ENCODE peak calls at places on chromosome 4, in four cellular contexts. I is transverse colon, Q is suprapubic skin, V is stomach. N is an unnamed sample.

GRCh38 chr4:168923526-168924194 is 86.4 kb downstream of the CBR4 start:
- DNase-seq in Q (no peak), I (peak; percentile 54), V (peak; percentile 55), N (peak; percentile 86)

GRCh38 chr4:73446336-73446938 is 10.4 kb downstream of the AFP start:
- DNase-seq in Q (no peak), I (no peak), V (no peak), N (peak; percentile 16)

GRCh38 chr4:144582975-144583374 is 63.0 kb upstream of the HHIP start:
- DNase-seq in Q (no peak), V (no peak), I (no peak), N (no peak)

GRCh38 chr4:3642056-3642630 is 109.9 kb upstream of the LRPAP1 start:
- DNase-seq in I (no peak), Q (no peak), V (no peak), N (no peak)

GRCh38 chr4:168766537-168767316 is 243.3 kb downstream of the CBR4 start:
- DNase-seq in Q (no peak), V (no peak), I (no peak), N (no peak)

GRCh38 chr4:20249333-20249732 is 2.4 kb upstream of the SLIT2 start:
- DNase-seq in I (no peak), V (no peak), Q (no peak), N (no peak)

GRCh38 chr4:74555231-74555630 is 110.3 kb downstream of the AREG start:
- DNase-seq in Q (no peak), V (no peak), I (no peak), N (no peak)

GRCh38 chr4:186500721-186501304 is 54.6 kb downstream of the MTNR1A start:
- DNase-seq in I (no peak), Q (no peak), V (no peak), N (no peak)

GRCh38 chr4:150664935-150665334 is 83.0 kb downstream of the MAB21L2 start:
- DNase-seq in V (no peak), Q (no peak), I (no peak), N (no peak)

GRCh38 chr4:110982486-110982885 is 359.6 kb upstream of the PITX2 start:
- DNase-seq in I (no peak), Q (no peak), V (no peak), N (no peak)

GRCh38 chr4:637536-637935 is 12.2 kb downstream of the PDE6B start:
- DNase-seq in I (no peak), Q (no peak), V (no peak), N (no peak)

GRCh38 chr4:186700746-186701145 is 22.9 kb downstream of the FAT1 start:
- DNase-seq in V (no peak), Q (peak; percentile 91), I (no peak), N (peak; percentile 73)

GRCh38 chr4:24775209-24775608 is 20.2 kb upstream of the SOD3 start:
- DNase-seq in I (no peak), Q (no peak), V (no peak), N (no peak)

GRCh38 chr4:54902976-54903375 is 222.4 kb downstream of the KDR start:
- DNase-seq in Q (no peak), I (no peak), V (no peak), N (no peak)

GRCh38 chr4:80128941-80129340 is 55.9 kb upstream of the ANTXR2 start:
- DNase-seq in V (no peak), Q (no peak), I (no peak), N (no peak)

GRCh38 chr4:67922697-67923096 is 38.9 kb upstream of the TMPRSS11D start:
- DNase-seq in V (no peak), I (no peak), Q (no peak), N (no peak)

GRCh38 chr4:90357117-90357710 is 230.0 kb downstream of the CCSER1 start:
- DNase-seq in Q (no peak), I (no peak), V (no peak), N (no peak)

GRCh38 chr4:176879370-176880116 is 86.8 kb upstream of the VEGFC start:
- DNase-seq in Q (no peak), I (no peak), V (no peak), N (no peak)

GRCh38 chr4:25842229-25842840 is 20.5 kb downstream of the SEL1L3 start:
- DNase-seq in Q (no peak), V (no peak), I (peak; percentile 36), N (no peak)

GRCh38 chr4:143441678-143442077 is 71.8 kb upstream of the SMARCA5 start:
- DNase-seq in Q (no peak), I (no peak), V (no peak), N (no peak)

GRCh38 chr4:39435875-39436563 is 22.7 kb downstream of the RPL9 start:
- DNase-seq in I (no peak), Q (no peak), V (no peak), N (no peak)

GRCh38 chr4:124189545-124189944 is 523.0 kb downstream of the ANKRD50 start:
- DNase-seq in V (no peak), I (no peak), Q (no peak), N (no peak)

GRCh38 chr4:35541146-35541887 is 703.0 kb downstream of the ARAP2 start:
- DNase-seq in I (no peak), Q (no peak), V (no peak), N (no peak)

GRCh38 chr4:162803378-162803777 is 363.3 kb downstream of the NAF1 start:
- DNase-seq in Q (no peak), I (no peak), V (no peak), N (no peak)

GRCh38 chr4:48342559-48342878 is 1.2 kb downstream of the SLAIN2 start:
- DNase-seq in V (no peak), I (no peak), Q (no peak), N (no peak)

GRCh38 chr4:121484633-121485032 is 103.8 kb upstream of the QRFPR start:
- DNase-seq in V (peak; percentile 45), I (no peak), Q (no peak), N (no peak)

GRCh38 chr4:86233681-86234080 is 126.2 kb downstream of the MAPK10 start:
- DNase-seq in I (no peak), V (no peak), Q (no peak), N (no peak)

GRCh38 chr4:30616943-30617646 is 103.1 kb upstream of the PCDH7 start:
- DNase-seq in Q (no peak), V (no peak), I (no peak), N (no peak)

GRCh38 chr4:147768113-147768512 is 36.2 kb downstream of the ARHGAP10 start:
- DNase-seq in Q (no peak), I (peak; percentile 35), V (no peak), N (no peak)

GRCh38 chr4:109094061-109094460 is 208.4 kb downstream of the COL25A1 start:
- DNase-seq in V (no peak), Q (no peak), I (no peak), N (no peak)

GRCh38 chr4:64497526-64497925 is 88.3 kb upstream of the TECRL start:
- DNase-seq in V (no peak), I (no peak), Q (no peak), N (no peak)

GRCh38 chr4:91228659-91229058 is 1075.1 kb upstream of the GRID2 start:
- DNase-seq in I (no peak), Q (no peak), V (no peak), N (no peak)

GRCh38 chr4:174037049-174037448 is 246.4 kb downstream of the FBXO8 start:
- DNase-seq in I (no peak), V (no peak), Q (no peak), N (no peak)

GRCh38 chr4:88573286-88573994 is 18.8 kb upstream of the HERC3 start:
- DNase-seq in Q (no peak), V (no peak), I (no peak), N (no peak)

GRCh38 chr4:37748546-37748945 is 62.4 kb upstream of the RELL1 start:
- DNase-seq in Q (no peak), I (no peak), V (no peak), N (no peak)

GRCh38 chr4:59195867-59196266 is 2004.3 kb upstream of the ADGRL3 start:
- DNase-seq in V (no peak), I (no peak), Q (no peak), N (no peak)

GRCh38 chr4:138216272-138216867 is 25.8 kb downstream of the SLC7A11 start:
- DNase-seq in I (no peak), V (no peak), Q (no peak), N (no peak)

GRCh38 chr4:8383451-8384160 is 56.9 kb downstream of the ACOX3 start:
- DNase-seq in Q (no peak), I (no peak), V (no peak), N (no peak)

GRCh38 chr4:8379771-8380170 is 60.8 kb downstream of the ACOX3 start:
- DNase-seq in I (no peak), V (no peak), Q (no peak), N (no peak)

GRCh38 chr4:8383016-8383415 is 57.5 kb downstream of the ACOX3 start:
- DNase-seq in V (no peak), I (no peak), Q (no peak), N (no peak)

GRCh38 chr4:8380511-8381415 is 59.8 kb downstream of the ACOX3 start:
- DNase-seq in Q (no peak), V (no peak), I (no peak), N (no peak)

GRCh38 chr4:8381814-8382581 is 58.5 kb downstream of the ACOX3 start:
- DNase-seq in I (no peak), Q (no peak), V (no peak), N (no peak)
- TF ChIP-seq POLR2A in I (no peak), Q (no peak), V (no peak), N (no peak)

DNA sequence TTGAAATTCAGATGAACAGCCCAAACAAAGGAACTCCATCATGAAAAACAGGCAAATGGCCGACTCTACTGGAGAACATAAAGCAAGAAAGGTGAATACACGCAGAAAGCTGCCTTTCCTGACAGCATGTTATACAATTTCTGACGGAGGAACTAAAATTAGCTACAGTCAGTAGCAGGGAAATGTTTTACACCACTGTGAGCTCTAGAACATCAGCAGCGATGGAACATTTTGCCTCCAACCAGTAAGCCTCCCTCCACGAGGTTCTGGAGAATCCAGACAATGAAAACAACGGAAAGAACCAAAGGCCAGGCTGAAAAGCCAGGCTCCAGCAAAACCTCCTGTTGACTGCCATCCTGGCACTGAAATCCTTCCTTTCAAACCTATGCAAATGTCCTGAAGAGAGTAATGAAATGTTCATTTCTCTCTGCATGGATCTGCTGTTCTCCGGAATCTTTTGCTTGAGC is 78.9 kb downstream of the IRF2 start:
- DNase-seq in V (no peak), Q (no peak), I (no peak), N (no peak)
- TF ChIP-seq EP300 in V (peak; percentile 86), Q (no peak), I (peak; percentile 29), N (no peak)

GRCh38 chr4:27115221-27115620 is 254.6 kb downstream of the STIM2 start:
- DNase-seq in I (no peak), V (no peak), Q (no peak), N (no peak)

GRCh38 chr4:27117453-27117852 is 256.8 kb downstream of the STIM2 start:
- DNase-seq in I (no peak), V (no peak), Q (no peak), N (no peak)

DNA sequence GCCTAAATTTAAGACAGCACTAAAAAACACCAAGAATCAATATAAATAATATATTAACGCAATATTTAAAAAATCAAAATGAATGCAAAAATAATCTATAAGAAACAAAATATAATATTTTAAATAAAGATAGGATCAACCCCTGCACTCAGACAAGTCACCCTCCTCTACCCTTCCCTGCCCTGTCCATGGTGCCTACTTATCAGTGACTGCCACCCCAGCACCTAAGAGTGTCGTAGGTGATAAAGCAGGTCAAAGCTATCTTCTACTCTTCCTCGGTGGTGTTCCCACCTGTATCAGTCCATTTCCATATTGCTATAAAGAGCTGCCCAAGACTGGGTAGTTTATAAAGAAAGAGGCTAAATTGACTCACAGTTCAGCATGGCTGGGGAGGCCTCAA is 251.9 kb downstream of the STIM2 start:
- DNase-seq in Q (no peak), V (no peak), I (no peak), N (no peak)
- H3K27ac ChIP-seq in Q (no peak overlapping the region), V (no peak overlapping the region), I (no peak overlapping the region), N (no peak overlapping the region)

GRCh38 chr4:10611673-10612072 is 72.9 kb downstream of the CLNK start:
- DNase-seq in Q (no peak), V (no peak), I (no peak), N (no peak)
- TF ChIP-seq POLR2A in Q (no peak), V (no peak), I (no peak), N (no peak)